ENCODE peak calls at places on chromosomes 16 and 17, in nine cellular contexts. L is SJCRH30; X is endothelial cell of umbilical vein; J is uterus; M is colonic mucosa; G is neural progenitor cell; Z is GM23248; W is CD8-positive, alpha-beta T cell; K is ovary. R is an unnamed sample.

GRCh38 chr17:56795510-56795909 is 38.2 kb downstream of the C17orf67 start:
- DNase-seq in L (no peak), X (no peak), J (no peak), M (no peak), G (no peak), Z (no peak), W (no peak), K (no peak), R (no peak)

GRCh38 chr17:56786989-56787482 is 46.7 kb downstream of the C17orf67 start:
- DNase-seq in L (no peak), X (peak; percentile 83), J (peak; percentile 18), M (no peak), G (no peak), Z (peak; percentile 96), W (no peak), K (no peak), R (peak; percentile 61)

GRCh38 chr17:69388791-69389442 is 25.6 kb upstream of the MAP2K6 start:
- DNase-seq in L (no peak), X (no peak), J (no peak), M (no peak), G (no peak), Z (no peak), W (no peak), K (no peak), R (no peak)

GRCh38 chr16:14434860-14435259 is 195.2 kb downstream of the PARN start:
- DNase-seq in L (no peak), X (no peak), J (no peak), M (no peak), G (no peak), Z (no peak), W (no peak), K (no peak), R (no peak)

GRCh38 chr17:37791434-37791833 is 46.6 kb upstream of the HNF1B start:
- DNase-seq in L (peak; percentile 19), X (peak; percentile 7), J (no peak), M (peak; percentile 73), G (peak; percentile 37), Z (peak; percentile 40), W (peak; percentile 25), K (no peak), R (no peak)

GRCh38 chr17:37478187-37478586 is 11.5 kb upstream of the DUSP14 start:
- DNase-seq in L (no peak), X (no peak), J (no peak), M (no peak), G (no peak), Z (peak; percentile 90), W (no peak), K (no peak), R (no peak)

GRCh38 chr17:78238823-78239488 is 7.5 kb downstream of the TMEM235 start:
- DNase-seq in L (no peak), X (no peak), J (no peak), M (no peak), G (no peak), Z (no peak), W (no peak), K (no peak), R (no peak)

GRCh38 chr17:77118251-77118928 is 22.4 kb upstream of the SEC14L1 start:
- DNase-seq in L (no peak), X (peak; percentile 93), J (no peak), M (no peak), G (no peak), Z (no peak), W (no peak), K (no peak), R (no peak)

GRCh38 chr17:7307686-7308624 is 527 bp downstream of the EIF5A start:
- DNase-seq in L (no peak), X (no peak), J (peak; percentile 52), M (peak; percentile 59), G (peak; percentile 55), Z (peak; percentile 79), W (peak; percentile 58), K (peak; percentile 80), R (peak; percentile 78)

GRCh38 chr16:1784977-1785845 is 2.5 kb downstream of the NUBP2 start:
- DNase-seq in L (no peak), X (no peak), J (no peak), M (peak; percentile 17), G (no peak), Z (no peak), W (no peak), K (peak; percentile 26), R (no peak)

GRCh38 chr16:84303023-84303422 is 8.3 kb downstream of the WFDC1 start:
- DNase-seq in L (no peak), X (no peak), J (peak; percentile 33), M (no peak), G (no peak), Z (no peak), W (no peak), K (no peak), R (no peak)

GRCh38 chr17:20173091-20173490 is 163.9 kb downstream of the SPECC1 start:
- DNase-seq in L (no peak), X (no peak), J (no peak), M (no peak), G (no peak), Z (no peak), W (no peak), K (no peak), R (no peak)

GRCh38 chr17:9645858-9646555 is 690 bp downstream of the USP43 start:
- DNase-seq in L (no peak), X (no peak), J (no peak), M (peak; percentile 80), G (peak; percentile 73), Z (peak; percentile 20), W (peak; percentile 6), K (peak; percentile 15), R (peak; percentile 79)

GRCh38 chr17:7883781-7884386 is 4.7 kb upstream of the CHD3 start:
- DNase-seq in L (no peak), X (peak; percentile 58), J (no peak), M (no peak), G (no peak), Z (peak; percentile 54), W (peak; percentile 23), K (no peak), R (no peak)

GRCh38 chr16:81210807-81211206 is 27.7 kb upstream of the BCO1 start:
- DNase-seq in L (no peak), X (no peak), J (no peak), M (no peak), G (no peak), Z (no peak), W (no peak), K (no peak), R (no peak)

GRCh38 chr16:20675488-20676267 is 21.8 kb downstream of the ACSM1 start:
- DNase-seq in L (no peak), X (peak; percentile 26), J (peak; percentile 62), M (peak; percentile 86), G (peak; percentile 15), Z (peak; percentile 10), W (no peak), K (no peak), R (peak; percentile 49)

GRCh38 chr17:31544186-31544585 is 152.7 kb downstream of the RAB11FIP4 start:
- DNase-seq in L (no peak), X (no peak), J (no peak), M (no peak), G (no peak), Z (no peak), W (no peak), K (no peak), R (no peak)

GRCh38 chr16:85162478-85163277 is 50.4 kb upstream of the CIBAR2 start:
- DNase-seq in L (peak; percentile 76), X (peak; percentile 46), J (peak; percentile 84), M (peak; percentile 41), G (no peak), Z (peak; percentile 95), W (no peak), K (peak; percentile 79), R (no peak)

DNA sequence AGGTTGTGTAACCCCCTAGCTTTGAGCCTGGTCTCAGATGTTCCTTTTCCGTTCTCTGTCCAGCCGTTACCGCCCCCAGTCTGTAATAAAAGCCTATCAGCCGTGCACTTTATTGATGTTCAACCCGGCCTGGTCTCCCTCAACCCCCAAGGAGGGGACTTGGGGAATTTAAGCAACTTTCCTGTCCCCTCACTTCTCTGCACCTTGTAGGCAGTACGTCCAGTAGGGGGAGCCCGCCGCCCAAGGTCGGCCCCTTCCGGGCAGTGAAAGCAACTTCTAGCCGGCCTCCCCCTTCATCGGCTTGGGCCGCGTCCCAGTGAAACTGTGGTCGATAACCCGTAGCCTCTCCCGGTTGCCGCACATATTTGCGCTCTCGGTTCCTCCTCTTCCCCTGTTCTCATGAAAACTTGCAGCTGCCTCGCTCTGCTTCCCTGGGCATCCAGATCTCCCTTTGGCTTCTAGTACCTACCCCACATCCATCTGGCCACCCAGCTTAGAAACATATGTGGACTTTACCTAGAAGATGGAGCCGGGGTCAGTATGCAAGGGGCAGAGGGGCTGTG is 7.9 kb downstream of the PNPO start:
- DNase-seq in L (peak; percentile 88), X (peak; percentile 77), J (peak; percentile 83), M (peak; percentile 96), G (peak; percentile 94), Z (peak; percentile 84), W (peak; percentile 84), K (peak; percentile 95), R (peak; percentile 94)
- H3K4me1 ChIP-seq in L (no peaks in the 10 kb centered on the region), X (peaks cover 4% of the 10 kb centered on the region), J (no peaks in the 10 kb centered on the region), M (no peaks in the 10 kb centered on the region), G (peaks cover 5% of the 10 kb centered on the region), Z (peaks cover 5% of the 10 kb centered on the region), W (peaks cover 51% of the 10 kb centered on the region), K (peaks cover 7% of the 10 kb centered on the region), R (peaks cover 76% of the 10 kb centered on the region)

DNA sequence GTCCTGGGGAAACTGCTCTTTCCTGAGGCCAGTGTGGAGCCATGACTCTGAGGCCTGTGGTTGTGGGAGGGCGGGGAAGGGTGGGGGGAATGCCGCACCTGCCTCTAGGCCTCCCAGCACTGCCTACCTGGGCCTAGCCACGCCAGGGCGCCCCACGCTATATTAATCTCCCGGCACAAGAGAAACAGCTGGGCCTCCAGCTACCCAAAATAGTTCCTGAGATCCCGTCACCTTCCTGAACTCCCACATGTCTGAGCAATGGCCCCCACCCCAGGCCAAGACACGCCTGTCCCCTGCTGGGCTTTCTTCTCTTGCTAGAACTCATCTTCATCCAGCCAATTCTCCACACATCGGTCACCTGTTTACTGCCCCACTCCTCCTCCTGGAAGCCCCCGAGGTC is 13.0 kb upstream of the MTSS2 start:
- DNase-seq in L (no peak), X (no peak), J (no peak), M (no peak), G (no peak), Z (no peak), W (no peak), K (no peak), R (no peak)
- H3K27ac ChIP-seq in L (no peak overlapping the region), X (no peak overlapping the region), J (no peak overlapping the region), M (no peak overlapping the region), G (no peak overlapping the region), Z (no peak overlapping the region), W (no peak overlapping the region), K (no peak overlapping the region), R (no peak overlapping the region)

DNA sequence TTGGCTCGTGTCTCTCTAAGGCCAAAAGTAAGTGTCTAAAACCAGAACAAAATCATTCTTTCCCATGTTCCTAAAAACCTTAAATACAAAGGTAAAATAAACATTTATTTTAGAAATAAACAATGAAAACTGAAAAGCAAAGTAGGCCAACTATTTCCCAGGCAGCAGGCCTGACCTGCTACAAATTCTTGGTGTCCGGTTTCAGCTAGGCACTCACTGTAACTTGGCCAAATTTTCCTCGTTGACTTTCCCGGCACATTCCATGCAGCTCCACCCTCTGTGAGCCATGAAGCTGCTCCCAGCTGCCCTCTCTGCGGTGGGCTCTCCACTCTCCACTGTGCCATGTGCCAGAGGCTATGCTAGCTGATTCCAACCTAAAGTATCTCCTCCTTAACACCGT is 4.1 kb downstream of the CDRT4 start:
- DNase-seq in L (peak; percentile 87), X (peak; percentile 54), J (peak; percentile 36), M (no peak), G (peak; percentile 33), Z (peak; percentile 78), W (no peak), K (peak; percentile 41), R (no peak)
- H3K4me1 ChIP-seq in L (peaks cover 11% of the 10 kb centered on the region), X (peaks cover 6% of the 10 kb centered on the region), J (peaks cover 4% of the 10 kb centered on the region), M (no peaks in the 10 kb centered on the region), G (peaks cover 3% of the 10 kb centered on the region), Z (peaks cover 18% of the 10 kb centered on the region), W (no peaks in the 10 kb centered on the region), K (peaks cover 15% of the 10 kb centered on the region), R (peaks cover 30% of the 10 kb centered on the region)

GRCh38 chr17:65054602-65055001 is 1.9 kb downstream of the GNA13 start:
- DNase-seq in L (no peak), X (no peak), J (no peak), M (no peak), G (no peak), Z (peak; percentile 33), W (no peak), K (no peak), R (no peak)
- H3K27ac ChIP-seq in L (no peak overlapping the region), X (no peak overlapping the region), J (no peak overlapping the region), M (peak overlapping the region; percentile 97), G (no peak overlapping the region), Z (no peak overlapping the region), W (no peak overlapping the region), K (peak overlapping the region; percentile 24), R (peak overlapping the region; percentile 98)

R was measured in lower lobe of right lung.